ENCODE peak calls at places on chromosomes 6 and 20, in eight cellular contexts. R is cardiac muscle cell, S is RWPE2, P is stomach, A is psoas muscle, W is SJSA1, Q is lower lobe of right lung, C is esophagus squamous epithelium. N is an unnamed sample. For H3K27me3, the result is how much of the 10 kb centered on the place peaks cover.

GRCh38 chr20:1741309-1742048 is 83.9 kb upstream of the SIRPG start:
- DNase-seq in S (no peak), C (no peak), P (no peak), W (no peak), R (no peak), Q (no peak), A (no peak), N (no peak)

GRCh38 chr20:33027769-33028751 is 3.4 kb upstream of the BPIFB6 start:
- DNase-seq in P (no peak), A (peak), S (no peak), W (no peak), Q (no peak), R (no peak), C (no peak), N (no peak)

GRCh38 chr20:5714261-5715041 is 35.8 kb upstream of the SHLD1 start:
- DNase-seq in S (no peak), P (no peak), A (no peak), W (no peak), Q (no peak), C (no peak), R (no peak), N (peak)

GRCh38 chr6:114049367-114049966 is 78.5 kb upstream of the HDAC2 start:
- DNase-seq in Q (no peak), W (no peak), P (no peak), R (no peak), S (no peak), A (no peak), C (no peak), N (no peak)

GRCh38 chr6:39053854-39054576 is 5.4 kb downstream of the GLP1R start:
- DNase-seq in R (no peak), P (no peak), Q (no peak), S (no peak), W (no peak), A (no peak), C (no peak), N (no peak)

GRCh38 chr6:20400476-20401402 is 940 bp upstream of the E2F3 start:
- DNase-seq in S (peak), A (peak), P (no peak), R (peak), W (no peak), Q (peak), C (no peak), N (no peak)

GRCh38 chr20:37071481-37071911 is 24.3 kb downstream of the RBL1 start:
- DNase-seq in Q (no peak), P (no peak), C (no peak), S (peak), W (no peak), R (no peak), A (no peak), N (no peak)

GRCh38 chr6:125899726-125900182 is 56.8 kb upstream of the HINT3 start:
- DNase-seq in Q (no peak), C (no peak), R (no peak), P (no peak), A (no peak), W (no peak), S (no peak), N (peak)

GRCh38 chr6:36679043-36679821 is 718 bp downstream of the CDKN1A start:
- DNase-seq in A (peak), Q (peak), R (peak), C (no peak), S (no peak), P (peak), W (peak), N (peak)

GRCh38 chr6:165766026-165766425 is 103.0 kb upstream of the PDE10A start:
- DNase-seq in C (no peak), R (no peak), Q (no peak), P (no peak), W (no peak), S (no peak), A (no peak), N (no peak)
- H3K27me3 ChIP-seq in C (under half), R (under half), Q (under half), P (under half), W (under half), S (under half), A (under half), N (under half)

DNA sequence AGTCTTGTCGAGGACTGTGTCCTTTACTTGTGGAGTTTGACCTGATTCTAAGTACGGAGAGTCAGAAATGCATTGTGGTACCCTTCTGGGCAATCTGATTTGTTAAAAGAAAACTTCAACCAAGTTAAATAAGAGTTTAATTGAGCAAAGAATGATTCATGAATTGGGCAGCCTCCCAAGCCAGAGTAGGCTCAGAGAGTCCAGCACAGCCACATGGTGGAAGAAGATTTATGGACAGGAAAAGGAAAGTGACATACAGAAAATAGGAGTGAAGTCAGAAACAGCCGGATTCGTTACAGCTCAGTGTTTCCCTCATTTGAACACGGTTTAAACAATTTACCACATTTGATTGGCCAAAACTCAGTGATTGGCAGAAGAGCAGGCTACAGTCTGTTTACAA is 329.2 kb downstream of the DHX35 start:
- DNase-seq in W (no peak), S (no peak), A (no peak), P (no peak), C (no peak), Q (no peak), R (no peak), N (no peak)
- H3K27ac ChIP-seq in W (no peak), S (no peak), A (no peak), P (no peak), C (no peak), Q (no peak), R (no peak), N (no peak)

GRCh38 chr6:30130887-30131862 is 4.8 kb upstream of the TRIM40 start:
- DNase-seq in C (peak), A (peak), Q (peak), S (no peak), W (peak), P (peak), R (peak), N (peak)

GRCh38 chr6:30129270-30129669 is 6.7 kb upstream of the TRIM40 start:
- DNase-seq in W (no peak), C (no peak), S (no peak), Q (no peak), P (no peak), R (no peak), A (no peak), N (no peak)

GRCh38 chr6:30124391-30124790 is 11.5 kb upstream of the TRIM31 start:
- DNase-seq in Q (no peak), P (no peak), A (no peak), W (no peak), R (no peak), C (no peak), S (no peak), N (no peak)

GRCh38 chr6:30129818-30130679 is 5.9 kb upstream of the TRIM40 start:
- DNase-seq in C (no peak), A (no peak), W (no peak), Q (no peak), R (no peak), P (no peak), S (no peak), N (no peak)

DNA sequence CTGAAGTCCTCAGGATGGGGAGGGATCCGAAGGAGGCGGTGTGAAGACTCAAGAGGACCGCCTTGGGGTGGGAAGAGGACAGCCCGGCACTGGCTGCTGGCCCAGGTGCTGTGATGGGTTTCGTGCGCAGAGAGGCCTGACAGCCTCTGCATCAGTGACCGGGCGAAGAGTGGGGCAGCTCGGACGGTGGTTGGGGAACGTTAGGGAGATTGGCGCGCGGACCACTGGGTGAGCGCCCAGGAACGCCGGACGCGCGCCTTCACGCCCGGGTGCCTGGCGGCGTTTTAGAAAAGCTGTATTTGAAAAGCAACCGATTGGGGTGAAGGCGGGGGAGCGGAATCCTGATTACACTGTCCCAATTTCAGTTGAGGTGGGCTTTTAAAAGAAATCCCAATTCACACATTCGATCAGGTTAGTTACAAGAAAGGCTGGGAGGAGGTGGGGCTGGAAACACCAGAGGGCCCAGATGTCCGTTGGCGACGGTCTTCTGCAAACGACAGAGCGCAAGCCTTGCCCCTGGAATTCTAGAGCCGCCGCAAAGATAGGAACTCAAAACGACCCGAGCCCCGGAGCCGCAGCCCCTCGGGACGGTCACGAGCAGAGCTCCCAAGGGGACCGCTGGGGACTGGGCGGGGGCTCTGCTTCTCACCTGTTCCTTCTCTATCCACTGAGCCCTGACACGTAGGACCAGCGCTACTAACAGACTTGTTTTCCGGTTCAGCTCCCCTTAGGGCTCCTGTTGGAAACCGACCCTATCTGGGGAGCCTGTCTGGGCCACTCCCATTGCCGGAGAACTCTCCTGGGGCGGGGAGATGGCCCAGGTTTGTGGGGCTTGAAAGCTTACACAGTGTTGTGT is 8.5 kb upstream of the TRIM40 start:
- DNase-seq in S (no peak), C (no peak), W (no peak), Q (no peak), P (no peak), A (no peak), R (peak), N (peak)
- H3K27me3 ChIP-seq in S (under half), C (under half), W (under half), Q (under half), P (under half), A (under half), R (half or more), N (half or more)

DNA sequence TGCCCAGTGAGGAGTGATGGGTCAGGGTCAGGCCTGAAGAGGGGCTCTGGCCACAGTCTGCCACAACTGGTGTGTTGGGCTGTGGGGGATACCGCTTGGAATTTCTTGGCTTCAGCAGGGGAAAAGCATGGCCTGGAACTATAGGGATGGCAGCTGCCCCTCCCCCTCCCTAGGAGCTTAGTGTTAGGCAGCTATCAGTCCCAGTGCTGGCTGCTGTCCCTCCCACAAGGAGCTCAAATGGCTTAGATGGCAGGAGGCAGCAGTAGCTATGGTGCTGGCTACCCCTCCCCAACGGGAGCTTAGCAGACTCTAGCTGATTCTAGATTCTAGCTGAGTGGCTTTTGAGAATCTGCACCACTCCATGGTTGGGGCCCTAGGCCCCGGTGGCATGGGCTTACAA is 414.5 kb upstream of the HSF2 start:
- DNase-seq in R (no peak), S (no peak), W (no peak), Q (no peak), P (no peak), C (no peak), A (no peak), N (peak)
- H3K27ac ChIP-seq in R (no peak), S (no peak), W (no peak), Q (no peak), P (no peak), C (no peak), A (no peak), N (no peak)

DNA sequence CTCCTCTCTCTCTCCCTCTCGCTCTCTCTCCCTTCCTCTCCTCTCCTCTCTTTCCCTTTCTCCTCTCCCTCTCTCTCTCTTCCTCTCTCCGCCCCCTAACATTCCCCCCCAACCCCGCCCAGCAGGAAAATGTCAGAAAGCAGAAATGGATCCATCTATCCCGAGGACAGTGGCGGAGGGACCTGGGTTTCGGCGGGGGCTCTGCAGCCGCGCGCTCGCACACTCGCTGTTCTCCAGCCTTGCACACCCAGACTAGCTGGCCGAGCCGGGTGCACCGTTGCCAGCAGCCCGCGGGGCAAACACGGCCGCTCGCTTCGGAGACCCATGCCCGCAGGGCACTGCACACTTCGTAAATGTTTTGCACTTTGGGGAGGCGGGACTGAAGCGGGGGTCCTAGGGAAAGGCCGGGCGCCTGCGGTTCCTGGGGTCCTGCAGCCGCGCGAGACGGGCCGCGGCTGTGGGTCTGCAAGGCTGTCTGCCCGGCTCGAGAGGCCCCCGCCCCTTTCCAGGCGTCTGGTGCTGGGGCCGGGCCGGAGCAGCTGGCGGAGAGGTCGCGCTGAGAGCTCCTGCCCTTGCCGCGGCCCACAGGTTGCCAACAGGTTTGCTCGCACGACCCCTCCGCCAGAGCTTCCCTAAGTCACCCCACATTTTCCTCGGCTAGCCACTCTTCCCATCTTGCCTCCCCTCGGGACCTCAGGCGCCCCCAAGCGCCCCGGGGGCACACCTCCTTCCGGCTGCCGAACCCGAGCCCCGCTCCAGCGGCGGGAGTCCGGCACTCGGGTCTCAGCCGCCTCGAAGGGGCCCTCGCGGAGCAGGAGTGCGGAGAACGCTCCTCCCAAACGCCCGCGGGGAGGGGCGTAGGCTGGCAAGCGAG is 818 bp upstream of the MDGA1 start:
- DNase-seq in A (peak), Q (peak), W (peak), C (no peak), S (no peak), R (peak), P (peak), N (peak)
- H3K27me3 ChIP-seq in A (under half), Q (under half), W (under half), C (under half), S (under half), R (half or more), P (under half), N (half or more)

DNA sequence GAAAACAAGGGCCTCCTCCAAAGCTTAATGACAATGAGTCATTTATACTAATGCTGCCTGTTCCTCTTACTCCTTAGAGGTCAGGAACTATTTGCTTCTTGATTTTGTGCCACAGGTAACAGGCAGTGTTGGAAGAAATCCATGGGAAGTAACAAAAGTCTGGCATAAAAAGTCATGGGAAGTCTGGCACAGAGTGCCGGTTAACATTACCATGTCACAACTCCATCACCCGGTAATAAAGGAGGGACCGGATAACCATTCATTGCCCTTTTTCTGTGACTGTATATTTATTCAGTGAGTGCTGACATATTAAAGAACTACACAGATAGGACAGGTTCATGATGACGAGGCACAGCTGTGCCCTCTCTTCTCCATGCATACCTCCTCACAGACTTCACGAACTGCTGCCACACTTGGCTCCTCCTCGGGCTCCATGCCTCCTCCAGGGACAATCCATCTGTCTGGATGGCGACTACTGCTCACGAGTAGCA is 50.9 kb downstream of the NUDT3 start:
- DNase-seq in A (peak), S (no peak), R (no peak), Q (no peak), W (no peak), P (peak), C (no peak), N (no peak)
- H3K27ac ChIP-seq in A (peak), S (no peak), R (peak), Q (no peak), W (no peak), P (peak), C (peak), N (no peak)

DNA sequence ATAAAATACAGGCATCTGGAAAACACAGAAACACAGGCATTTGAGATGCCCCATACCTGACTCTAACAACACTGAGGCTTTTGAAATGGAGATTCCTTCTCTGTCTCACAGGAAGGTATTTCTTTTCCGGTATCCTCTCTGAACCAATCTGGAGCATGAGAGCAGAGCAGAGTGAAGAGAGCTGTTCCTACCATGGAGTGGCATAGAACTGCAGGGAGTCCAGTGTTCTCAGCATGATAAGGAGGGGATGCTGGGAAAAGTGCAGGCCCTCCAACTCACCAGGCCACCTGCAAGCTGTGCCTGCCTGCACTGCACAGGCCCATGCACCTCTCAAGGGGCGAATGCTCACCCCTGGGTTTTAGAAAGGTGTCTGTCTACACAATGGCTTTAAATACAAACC is 89.2 kb downstream of the FOXA2 start:
- DNase-seq in P (no peak), C (no peak), S (no peak), A (no peak), Q (no peak), R (no peak), W (no peak), N (no peak)
- H3K27me3 ChIP-seq in P (under half), C (under half), S (under half), A (under half), Q (under half), R (under half), W (under half), N (under half)

N was measured in endodermal cell.